ENCODE peak calls at places on chromosomes 7 and 10, in five cellular contexts. F, M, Y, U and A are unnamed samples.
A peak's percentile ranks its signal among the peaks of the same experiment; 100 is the strongest.

GRCh38 chr10:104331208-104331838 is 6.9 kb downstream of the ITPRIP start:
- DNase-seq in M (peak; percentile 68), U (no peak), Y (no peak), F (peak; percentile 90), A (no peak)

GRCh38 chr10:2081501-2081900 is 344.2 kb upstream of the ADARB2 start:
- DNase-seq in Y (peak; percentile 60), U (no peak), M (no peak), F (no peak), A (no peak)

GRCh38 chr7:24572421-24573007 is 738 bp upstream of the PALS2 start:
- DNase-seq in F (peak; percentile 55), U (peak; percentile 51), Y (no peak), M (peak; percentile 21), A (no peak)

GRCh38 chr10:10892290-10892875 is 125.3 kb upstream of the CELF2 start:
- DNase-seq in F (peak; percentile 48), Y (no peak), M (no peak), U (no peak), A (no peak)

GRCh38 chr7:1946461-1947450 is 276.7 kb downstream of the ELFN1 start:
- DNase-seq in U (no peak), F (no peak), M (no peak), Y (no peak), A (no peak)

GRCh38 chr7:156073366-156074052 is 261.2 kb upstream of the SHH start:
- DNase-seq in M (peak; percentile 55), F (no peak), Y (no peak), U (no peak), A (no peak)

GRCh38 chr10:77062381-77062780 is 575.2 kb downstream of the KCNMA1 start:
- DNase-seq in M (no peak), Y (no peak), U (no peak), F (no peak), A (no peak)

GRCh38 chr7:40899151-40899550 is 764.3 kb downstream of the SUGCT start:
- DNase-seq in M (no peak), U (no peak), F (no peak), Y (no peak), A (no peak)

GRCh38 chr10:124742418-124743187 is 1.6 kb downstream of the FAM53B start:
- DNase-seq in U (no peak), Y (peak; percentile 39), M (no peak), F (peak; percentile 79), A (no peak)

GRCh38 chr7:5384618-5385017 is 39.0 kb downstream of the TNRC18 start:
- DNase-seq in F (no peak), Y (no peak), U (no peak), M (no peak), A (no peak)

GRCh38 chr7:157004839-157005455 is 5.5 kb downstream of the MNX1 start:
- DNase-seq in M (no peak), F (no peak), U (no peak), Y (no peak), A (no peak)

GRCh38 chr7:32250494-32251260 is 180.5 kb upstream of the PDE1C start:
- DNase-seq in F (no peak), Y (no peak), M (no peak), U (no peak), A (no peak)

GRCh38 chr10:79380125-79380917 is 33.1 kb downstream of the PPIF start:
- DNase-seq in M (peak; percentile 27), Y (no peak), F (no peak), U (no peak), A (no peak)

GRCh38 chr7:157873181-157873580 is 536.4 kb downstream of the DNAJB6 start:
- DNase-seq in M (no peak), Y (no peak), U (no peak), F (no peak), A (no peak)

GRCh38 chr7:90804370-90804769 is 208.2 kb downstream of the CDK14 start:
- DNase-seq in M (no peak), F (peak; percentile 30), U (no peak), Y (no peak), A (no peak)

GRCh38 chr7:38027884-38028455 is 107.5 kb downstream of the EPDR1 start:
- DNase-seq in M (no peak), U (no peak), Y (no peak), F (no peak), A (no peak)

GRCh38 chr7:131040467-131040932 is 287.2 kb upstream of the MKLN1 start:
- DNase-seq in F (peak; percentile 89), M (no peak), Y (peak; percentile 63), U (peak; percentile 10), A (no peak)

GRCh38 chr10:2985729-2986232 is 81.6 kb upstream of the PFKP start:
- DNase-seq in F (peak; percentile 76), U (no peak), Y (peak; percentile 38), M (peak; percentile 78), A (no peak)

GRCh38 chr7:111647881-111648280 is 85.6 kb upstream of the IMMP2L start:
- DNase-seq in F (no peak), Y (no peak), M (no peak), U (no peak), A (no peak)

GRCh38 chr7:28836661-28837060 is 121.5 kb downstream of the TRIL start:
- DNase-seq in M (no peak), Y (no peak), U (no peak), F (no peak), A (no peak)

GRCh38 chr7:76011437-76011836 is 17.0 kb upstream of the TMEM120A start:
- DNase-seq in F (peak; percentile 83), U (no peak), M (peak; percentile 24), Y (no peak), A (no peak)

GRCh38 chr10:5292196-5292735 is 72.5 kb upstream of the UCN3 start:
- DNase-seq in F (peak; percentile 49), M (peak; percentile 22), U (no peak), Y (no peak), A (peak; percentile 17)

GRCh38 chr10:21602313-21602712 is 68.3 kb downstream of the MLLT10 start:
- DNase-seq in Y (no peak), M (no peak), U (no peak), F (no peak), A (no peak)

GRCh38 chr10:129955591-129956284 is 8.3 kb downstream of the EBF3 start:
- DNase-seq in Y (no peak), U (no peak), M (no peak), F (peak; percentile 68), A (no peak)

GRCh38 chr10:74306227-74306982 is 155.4 kb downstream of the ADK start:
- DNase-seq in U (no peak), F (peak; percentile 42), Y (no peak), M (no peak), A (no peak)

GRCh38 chr10:125135771-125136035 is 24.7 kb downstream of the CTBP2 start:
- DNase-seq in Y (no peak), U (no peak), F (no peak), M (no peak), A (no peak)

GRCh38 chr10:490891-491571 is 198.4 kb downstream of the DIP2C start:
- DNase-seq in U (peak; percentile 54), M (peak; percentile 17), Y (no peak), F (no peak), A (no peak)

GRCh38 chr7:84022686-84023308 is 171.8 kb downstream of the SEMA3A start:
- DNase-seq in F (no peak), M (no peak), U (no peak), Y (peak; percentile 6), A (no peak)

GRCh38 chr7:117399820-117400422 is 27.4 kb downstream of the ASZ1 start:
- DNase-seq in F (no peak), Y (no peak), M (no peak), U (no peak), A (no peak)

GRCh38 chr7:75638607-75639070 is 100.1 kb downstream of the HIP1 start:
- DNase-seq in F (peak; percentile 63), M (no peak), Y (peak; percentile 75), U (peak; percentile 68), A (no peak)